ENCODE peak calls at places on chromosomes 16 and 17, in nine cellular contexts. M is caudate nucleus, K is hippocampal formation, A is cardiac fibroblast, Z is D341Med, W is fibroblast of the aortic adventitia, B is neuronal stem cell, L is AG08396, T is nucleus accumbens. J is an unnamed sample.

GRCh38 chr17:40915721-40916256 is 21.7 kb downstream of the KRT23 start:
- DNase-seq in M (no peak), K (no peak), A (peak; percentile 68), Z (no peak), W (peak; percentile 50), B (no peak), L (peak; percentile 36), T (no peak), J (no peak)

GRCh38 chr17:12665263-12666210 is at the start of gene MYOCD:
- DNase-seq in M (no peak), K (no peak), A (peak; percentile 13), Z (peak; percentile 62), W (peak; percentile 2), B (peak; percentile 87), L (peak; percentile 68), T (no peak), J (no peak)

GRCh38 chr17:76720211-76720610 is 6.2 kb downstream of the JMJD6 start:
- DNase-seq in M (no peak), K (no peak), A (no peak), Z (no peak), W (no peak), B (no peak), L (no peak), T (no peak), J (no peak)

GRCh38 chr17:1624650-1625049 is 4.0 kb downstream of the SLC43A2 start:
- DNase-seq in M (no peak), K (no peak), A (no peak), Z (no peak), W (no peak), B (no peak), L (no peak), T (no peak), J (no peak)

GRCh38 chr17:77497578-77497934 is 356.8 kb downstream of the SEC14L1 start:
- DNase-seq in M (no peak), K (no peak), A (no peak), Z (no peak), W (no peak), B (no peak), L (no peak), T (no peak), J (no peak)

GRCh38 chr17:80497726-80498241 is 21.4 kb upstream of the NPTX1 start:
- DNase-seq in M (no peak), K (no peak), A (no peak), Z (no peak), W (no peak), B (no peak), L (no peak), T (no peak), J (no peak)

GRCh38 chr17:63156986-63157385 is 191.0 kb downstream of the TANC2 start:
- DNase-seq in M (no peak), K (no peak), A (no peak), Z (no peak), W (no peak), B (no peak), L (no peak), T (no peak), J (no peak)

GRCh38 chr17:77560841-77561240 is 397.7 kb upstream of the TNRC6C start:
- DNase-seq in M (no peak), K (no peak), A (no peak), Z (no peak), W (no peak), B (no peak), L (no peak), T (no peak), J (no peak)

GRCh38 chr17:2400474-2400866 is 390 bp downstream of the MNT start:
- DNase-seq in M (peak; percentile 39), K (no peak), A (peak; percentile 52), Z (no peak), W (no peak), B (peak; percentile 72), L (peak; percentile 56), T (no peak), J (no peak)

GRCh38 chr17:16013943-16014407 is 14.4 kb downstream of the TTC19 start:
- DNase-seq in M (no peak), K (no peak), A (peak; percentile 91), Z (no peak), W (peak; percentile 82), B (no peak), L (peak; percentile 49), T (no peak), J (no peak)

GRCh38 chr17:81018044-81018802 is 16.7 kb upstream of the BAIAP2 start:
- DNase-seq in M (no peak), K (no peak), A (peak; percentile 36), Z (peak; percentile 87), W (peak; percentile 29), B (peak; percentile 49), L (no peak), T (no peak), J (no peak)

GRCh38 chr16:29730649-29731048 is 15.1 kb downstream of the C16orf54 start:
- DNase-seq in M (no peak), K (no peak), A (no peak), Z (no peak), W (no peak), B (no peak), L (no peak), T (no peak), J (no peak)

GRCh38 chr16:86886651-86887050 is 308.3 kb downstream of the FOXL1 start:
- DNase-seq in M (no peak), K (no peak), A (no peak), Z (no peak), W (no peak), B (no peak), L (no peak), T (no peak), J (no peak)

GRCh38 chr17:76948726-76949342 is 80.6 kb downstream of the MGAT5B start:
- DNase-seq in M (no peak), K (no peak), A (no peak), Z (no peak), W (no peak), B (no peak), L (no peak), T (no peak), J (no peak)

GRCh38 chr17:32258383-32259121 is 7.1 kb upstream of the RHBDL3 start:
- DNase-seq in M (no peak), K (no peak), A (no peak), Z (peak; percentile 85), W (no peak), B (no peak), L (no peak), T (no peak), J (no peak)

GRCh38 chr16:89257281-89257731 is 39.8 kb downstream of the ZNF778 start:
- DNase-seq in M (no peak), K (no peak), A (no peak), Z (no peak), W (no peak), B (no peak), L (peak; percentile 63), T (no peak), J (no peak)

GRCh38 chr16:80973991-80974390 is 32.7 kb downstream of the CMC2 start:
- DNase-seq in M (no peak), K (no peak), A (no peak), Z (no peak), W (no peak), B (no peak), L (no peak), T (no peak), J (no peak)

GRCh38 chr16:66152841-66153525 is 213.5 kb upstream of the CDH5 start:
- DNase-seq in M (no peak), K (no peak), A (peak; percentile 75), Z (no peak), W (peak; percentile 78), B (no peak), L (peak; percentile 65), T (no peak), J (no peak)

GRCh38 chr17:37829446-37830142 is 84.7 kb upstream of the HNF1B start:
- DNase-seq in M (no peak), K (no peak), A (no peak), Z (no peak), W (no peak), B (no peak), L (no peak), T (no peak), J (no peak)

GRCh38 chr16:89052191-89052787 is 41.4 kb upstream of the ACSF3 start:
- DNase-seq in M (no peak), K (no peak), A (no peak), Z (no peak), W (no peak), B (no peak), L (no peak), T (no peak), J (no peak)

GRCh38 chr17:10556301-10557005 is 7.0 kb upstream of the MYH2 start:
- DNase-seq in M (no peak), K (no peak), A (no peak), Z (no peak), W (no peak), B (no peak), L (no peak), T (no peak), J (no peak)

GRCh38 chr16:54421220-54421619 is 134.6 kb upstream of the IRX3 start:
- DNase-seq in M (no peak), K (no peak), A (no peak), Z (no peak), W (no peak), B (no peak), L (no peak), T (no peak), J (no peak)

GRCh38 chr17:78826426-78826825 is 14.2 kb downstream of the USP36 start:
- DNase-seq in M (no peak), K (no peak), A (peak; percentile 50), Z (no peak), W (no peak), B (no peak), L (no peak), T (no peak), J (no peak)

GRCh38 chr17:37182786-37183185 is 193.0 kb upstream of the C17orf78 start:
- DNase-seq in M (no peak), K (no peak), A (peak; percentile 11), Z (no peak), W (no peak), B (no peak), L (no peak), T (no peak), J (no peak)